ENCODE peak calls at places on chromosomes 7 and 10, in six cellular contexts. W is stimulated activated CD4-positive, alpha-beta T cell treated with anti-CD3 and anti-CD28 coated beads, Interleukin-2, amount 100 ng/mL, for 48 hours; Z is activated naive CD4-positive, alpha-beta T cell treated with Interleukin-2 at 50 U/mL for 16 hours; H is dorsolateral prefrontal cortex; L is effector memory CD4-positive, alpha-beta T cell; F is effector memory CD8-positive, alpha-beta T cell. B is an unnamed sample.

GRCh38 chr7:152504367-152504766 is 68.6 kb upstream of the KMT2C start:
- DNase-seq in W (no peak), Z (no peak), H (no peak), L (no peak), F (no peak), B (no peak)

GRCh38 chr10:9792181-9792580 is 1225.5 kb upstream of the CELF2 start:
- DNase-seq in W (no peak), Z (no peak), H (no peak), L (no peak), F (no peak), B (peak)

GRCh38 chr7:37150180-37150579 is 298.5 kb downstream of the ELMO1 start:
- DNase-seq in W (no peak), Z (no peak), H (no peak), L (no peak), F (no peak), B (no peak)

GRCh38 chr10:71381611-71382010 is 15.1 kb upstream of the CDH23 start:
- DNase-seq in W (no peak), Z (no peak), H (no peak), L (no peak), F (no peak), B (no peak)

GRCh38 chr7:55546826-55547225 is 25.5 kb downstream of the VOPP1 start:
- DNase-seq in W (no peak), Z (peak), H (no peak), L (no peak), F (no peak), B (peak)

GRCh38 chr10:101889256-101890210 is 45.9 kb upstream of the KCNIP2 start:
- DNase-seq in W (peak), Z (peak), H (peak), L (peak), F (peak), B (peak)

GRCh38 chr10:23344251-23344841 is at the start of gene C10orf67:
- DNase-seq in W (no peak), Z (peak), H (peak), L (no peak), F (no peak), B (peak)

GRCh38 chr10:132486539-132487121 is 51.0 kb upstream of the INPP5A start:
- DNase-seq in W (no peak), Z (no peak), H (peak), L (no peak), F (no peak), B (no peak)

GRCh38 chr7:105863876-105864275 is 12.5 kb downstream of the ATXN7L1 start:
- DNase-seq in W (no peak), Z (no peak), H (no peak), L (no peak), F (no peak), B (no peak)

GRCh38 chr10:62724465-62724864 is 80.1 kb upstream of the ADO start:
- DNase-seq in W (no peak), Z (peak), H (no peak), L (no peak), F (no peak), B (no peak)

GRCh38 chr7:25665903-25666670 is 437.8 kb upstream of the NPVF start:
- DNase-seq in W (no peak), Z (no peak), H (no peak), L (no peak), F (no peak), B (no peak)

GRCh38 chr7:69603937-69604494 is 5.7 kb downstream of the AUTS2 start:
- DNase-seq in W (no peak), Z (no peak), H (no peak), L (no peak), F (no peak), B (no peak)

GRCh38 chr10:30594077-30594476 is 35.5 kb downstream of the LYZL2 start:
- DNase-seq in W (no peak), Z (no peak), H (no peak), L (no peak), F (no peak), B (no peak)

GRCh38 chr10:71742301-71743098 is 22.9 kb upstream of the C10orf105 start:
- DNase-seq in W (no peak), Z (peak), H (no peak), L (no peak), F (peak), B (no peak)

GRCh38 chr10:23359692-23360380 is 15.2 kb upstream of the C10orf67 start:
- DNase-seq in W (no peak), Z (no peak), H (no peak), L (no peak), F (no peak), B (no peak)

GRCh38 chr7:24889611-24890010 is 90.4 kb downstream of the OSBPL3 start:
- DNase-seq in W (no peak), Z (no peak), H (no peak), L (no peak), F (no peak), B (no peak)

GRCh38 chr10:79044036-79044664 is 24.6 kb upstream of the ZMIZ1 start:
- DNase-seq in W (no peak), Z (no peak), H (no peak), L (no peak), F (no peak), B (no peak)

GRCh38 chr7:29557954-29558353 is 5.7 kb upstream of the PRR15 start:
- DNase-seq in W (no peak), Z (no peak), H (no peak), L (no peak), F (no peak), B (peak)

GRCh38 chr7:116708861-116709260 is 36.9 kb downstream of the MET start:
- DNase-seq in W (no peak), Z (no peak), H (no peak), L (no peak), F (no peak), B (no peak)

GRCh38 chr7:157503229-157503628 is 166.4 kb downstream of the DNAJB6 start:
- DNase-seq in W (no peak), Z (no peak), H (no peak), L (no peak), F (no peak), B (no peak)

GRCh38 chr10:97321032-97321806 is 2.1 kb downstream of the FRAT1 start:
- DNase-seq in W (peak), Z (no peak), H (peak), L (no peak), F (no peak), B (no peak)

GRCh38 chr10:96022739-96023138 is 20.6 kb upstream of the CCNJ start:
- DNase-seq in W (no peak), Z (no peak), H (no peak), L (no peak), F (no peak), B (no peak)

GRCh38 chr7:52410032-52410431 is 625.4 kb upstream of the POM121L12 start:
- DNase-seq in W (no peak), Z (no peak), H (no peak), L (no peak), F (no peak), B (no peak)

GRCh38 chr10:5546891-5547683 is 22.3 kb downstream of the CALML3 start:
- DNase-seq in W (no peak), Z (no peak), H (peak), L (no peak), F (no peak), B (no peak)

GRCh38 chr7:24963218-24963617 is 16.8 kb downstream of the OSBPL3 start:
- DNase-seq in W (peak), Z (peak), H (no peak), L (no peak), F (no peak), B (no peak)

GRCh38 chr7:92137531-92137930 is 3.3 kb upstream of the CYP51A1 start:
- DNase-seq in W (no peak), Z (no peak), H (no peak), L (no peak), F (no peak), B (no peak)

GRCh38 chr7:28078036-28078901 is 102.3 kb downstream of the JAZF1 start:
- DNase-seq in W (peak), Z (peak), H (no peak), L (no peak), F (peak), B (peak)

GRCh38 chr7:151342811-151343210 is 1.2 kb downstream of the NUB1 start:
- DNase-seq in W (no peak), Z (no peak), H (no peak), L (no peak), F (no peak), B (no peak)

B was measured in GM03348.